ENCODE peak calls at places on chromosomes 11 and 22, in five cellular contexts. One of them, this sample, is unnamed. For H3K27me3, the result is how much of the 10 kb centered on the place peaks cover.

GRCh38 chr11:283405-284080 is 5.3 kb downstream of the NLRP6 start:
- DNase-seq in upper lobe of right lung: no peak
- DNase-seq in cardiac muscle cell: no peak
- DNase-seq in left ventricle myocardium inferior: no peak
- DNase-seq in heart right ventricle: no peak
- DNase-seq in this sample: no peak

GRCh38 chr11:7490535-7490934 is 5.2 kb downstream of the OLFML1 start:
- DNase-seq in upper lobe of right lung: no peak
- DNase-seq in heart right ventricle: no peak
- DNase-seq in cardiac muscle cell: peak
- DNase-seq in left ventricle myocardium inferior: no peak
- DNase-seq in this sample: no peak

GRCh38 chr11:27406498-27407354 is 43.7 kb upstream of the CCDC34 start:
- DNase-seq in upper lobe of right lung: no peak
- DNase-seq in cardiac muscle cell: peak
- DNase-seq in heart right ventricle: no peak
- DNase-seq in left ventricle myocardium inferior: no peak
- DNase-seq in this sample: no peak

GRCh38 chr11:118674094-118674460 is 5.4 kb downstream of the TREH start:
- DNase-seq in heart right ventricle: no peak
- DNase-seq in left ventricle myocardium inferior: no peak
- DNase-seq in upper lobe of right lung: no peak
- DNase-seq in cardiac muscle cell: no peak
- DNase-seq in this sample: no peak

GRCh38 chr22:28015676-28016601 is 96.9 kb upstream of the PITPNB start:
- DNase-seq in upper lobe of right lung: peak
- DNase-seq in heart right ventricle: no peak
- DNase-seq in cardiac muscle cell: peak
- DNase-seq in left ventricle myocardium inferior: peak
- DNase-seq in this sample: no peak

GRCh38 chr11:44361883-44362282 is 51.9 kb upstream of the ALX4 start:
- DNase-seq in heart right ventricle: no peak
- DNase-seq in upper lobe of right lung: no peak
- DNase-seq in cardiac muscle cell: peak
- DNase-seq in left ventricle myocardium inferior: no peak
- DNase-seq in this sample: no peak

GRCh38 chr11:72534859-72535547 is 100.7 kb upstream of the CLPB start:
- DNase-seq in cardiac muscle cell: no peak
- DNase-seq in heart right ventricle: no peak
- DNase-seq in left ventricle myocardium inferior: no peak
- DNase-seq in upper lobe of right lung: no peak
- DNase-seq in this sample: no peak

GRCh38 chr11:1437500-1437899 is 47.8 kb downstream of the BRSK2 start:
- DNase-seq in upper lobe of right lung: no peak
- DNase-seq in cardiac muscle cell: peak
- DNase-seq in heart right ventricle: peak
- DNase-seq in left ventricle myocardium inferior: peak
- DNase-seq in this sample: no peak

GRCh38 chr11:130550984-130551383 is 102.5 kb downstream of the ADAMTS15 start:
- DNase-seq in upper lobe of right lung: no peak
- DNase-seq in heart right ventricle: no peak
- DNase-seq in left ventricle myocardium inferior: no peak
- DNase-seq in cardiac muscle cell: no peak
- DNase-seq in this sample: no peak

GRCh38 chr11:17741487-17741886 is 6.9 kb downstream of the KCNC1 start:
- DNase-seq in left ventricle myocardium inferior: no peak
- DNase-seq in cardiac muscle cell: no peak
- DNase-seq in upper lobe of right lung: peak
- DNase-seq in heart right ventricle: no peak
- DNase-seq in this sample: no peak
- H3K27me3 ChIP-seq in left ventricle myocardium inferior: half or more
- H3K27me3 ChIP-seq in cardiac muscle cell: under half
- H3K27me3 ChIP-seq in upper lobe of right lung: under half
- H3K27me3 ChIP-seq in heart right ventricle: under half
- H3K27me3 ChIP-seq in this sample: half or more

GRCh38 chr11:121393855-121394254 is 58.3 kb upstream of the SORL1 start:
- DNase-seq in heart right ventricle: no peak
- DNase-seq in cardiac muscle cell: no peak
- DNase-seq in left ventricle myocardium inferior: no peak
- DNase-seq in upper lobe of right lung: no peak
- DNase-seq in this sample: no peak
- H3K27me3 ChIP-seq in heart right ventricle: under half
- H3K27me3 ChIP-seq in cardiac muscle cell: under half
- H3K27me3 ChIP-seq in left ventricle myocardium inferior: under half
- H3K27me3 ChIP-seq in upper lobe of right lung: under half
- H3K27me3 ChIP-seq in this sample: under half

GRCh38 chr11:123425367-123425766 is 4.7 kb upstream of the GRAMD1B start:
- DNase-seq in heart right ventricle: no peak
- DNase-seq in left ventricle myocardium inferior: no peak
- DNase-seq in cardiac muscle cell: no peak
- DNase-seq in upper lobe of right lung: no peak
- DNase-seq in this sample: no peak

GRCh38 chr11:123428221-123428631 is 1.8 kb upstream of the GRAMD1B start:
- DNase-seq in left ventricle myocardium inferior: no peak
- DNase-seq in heart right ventricle: no peak
- DNase-seq in cardiac muscle cell: peak
- DNase-seq in upper lobe of right lung: no peak
- DNase-seq in this sample: no peak

GRCh38 chr11:123429336-123429735 is 733 bp upstream of the GRAMD1B start:
- DNase-seq in heart right ventricle: no peak
- DNase-seq in upper lobe of right lung: no peak
- DNase-seq in cardiac muscle cell: no peak
- DNase-seq in left ventricle myocardium inferior: no peak
- DNase-seq in this sample: no peak

GRCh38 chr11:123429851-123430735 is at the start of gene GRAMD1B:
- DNase-seq in heart right ventricle: peak
- DNase-seq in left ventricle myocardium inferior: peak
- DNase-seq in upper lobe of right lung: peak
- DNase-seq in cardiac muscle cell: peak
- DNase-seq in this sample: peak

DNA sequence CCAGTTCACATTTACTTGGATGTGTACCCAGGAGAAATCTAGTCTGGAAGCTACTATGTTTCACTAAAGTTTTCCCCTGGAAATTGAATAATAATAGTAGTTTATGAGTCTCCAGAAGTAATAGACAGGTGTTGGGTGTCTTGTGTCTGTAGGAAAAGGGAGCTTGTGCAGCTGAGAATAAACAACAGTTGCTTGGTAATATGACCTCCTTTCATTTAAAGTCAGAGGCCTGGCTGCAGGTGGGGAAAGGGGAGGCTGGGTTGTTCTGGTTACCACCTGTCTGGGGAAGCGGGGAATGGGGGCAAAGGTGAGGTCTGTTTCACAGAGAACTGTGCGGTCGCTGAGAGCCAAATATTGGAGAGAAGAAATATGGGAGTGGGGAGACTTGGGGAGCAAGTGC is 3.3 kb upstream of the GRAMD1B start:
- DNase-seq in left ventricle myocardium inferior: no peak
- DNase-seq in upper lobe of right lung: no peak
- DNase-seq in heart right ventricle: no peak
- DNase-seq in cardiac muscle cell: no peak
- DNase-seq in this sample: no peak
- H3K27me3 ChIP-seq in left ventricle myocardium inferior: under half
- H3K27me3 ChIP-seq in upper lobe of right lung: under half
- H3K27me3 ChIP-seq in heart right ventricle: under half
- H3K27me3 ChIP-seq in cardiac muscle cell: under half
- H3K27me3 ChIP-seq in this sample: under half

GRCh38 chr11:20596629-20597129 is 2.7 kb upstream of the SLC6A5 start:
- DNase-seq in cardiac muscle cell: peak
- DNase-seq in upper lobe of right lung: no peak
- DNase-seq in heart right ventricle: no peak
- DNase-seq in left ventricle myocardium inferior: no peak
- DNase-seq in this sample: no peak

GRCh38 chr11:20597137-20597923 is 2.1 kb upstream of the SLC6A5 start:
- DNase-seq in upper lobe of right lung: no peak
- DNase-seq in left ventricle myocardium inferior: no peak
- DNase-seq in heart right ventricle: no peak
- DNase-seq in cardiac muscle cell: no peak
- DNase-seq in this sample: no peak

GRCh38 chr11:20597924-20598484 is 1.4 kb upstream of the SLC6A5 start:
- DNase-seq in left ventricle myocardium inferior: no peak
- DNase-seq in heart right ventricle: no peak
- DNase-seq in upper lobe of right lung: no peak
- DNase-seq in cardiac muscle cell: no peak
- DNase-seq in this sample: no peak

GRCh38 chr11:20599424-20600346 is at the start of gene SLC6A5:
- DNase-seq in heart right ventricle: peak
- DNase-seq in cardiac muscle cell: peak
- DNase-seq in upper lobe of right lung: peak
- DNase-seq in left ventricle myocardium inferior: peak
- DNase-seq in this sample: no peak

DNA sequence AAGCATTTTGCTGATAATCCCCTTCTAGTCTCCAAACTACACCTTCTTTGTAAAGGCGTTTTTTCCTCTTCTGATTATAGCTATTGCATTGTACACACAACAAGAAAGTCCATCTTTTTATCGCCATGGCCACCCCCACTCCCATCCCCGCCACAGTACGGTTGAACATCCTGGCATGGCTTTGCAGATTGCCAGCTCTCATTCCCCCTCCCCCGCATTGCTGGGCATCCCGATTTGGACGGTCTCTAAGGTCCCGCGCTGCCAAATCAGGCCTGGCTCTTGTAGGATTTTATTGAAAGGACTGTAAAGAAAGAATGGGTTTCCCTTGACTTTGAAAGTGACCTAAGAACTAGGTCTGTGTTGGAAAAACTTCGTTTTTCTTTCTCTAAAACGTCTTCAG is 921 bp upstream of the SLC6A5 start:
- DNase-seq in left ventricle myocardium inferior: no peak
- DNase-seq in upper lobe of right lung: no peak
- DNase-seq in heart right ventricle: no peak
- DNase-seq in cardiac muscle cell: no peak
- DNase-seq in this sample: no peak
- H3K27me3 ChIP-seq in left ventricle myocardium inferior: half or more
- H3K27me3 ChIP-seq in upper lobe of right lung: half or more
- H3K27me3 ChIP-seq in heart right ventricle: half or more
- H3K27me3 ChIP-seq in cardiac muscle cell: half or more
- H3K27me3 ChIP-seq in this sample: half or more

GRCh38 chr22:22388494-22388893 is 120.0 kb downstream of the ZNF280B start:
- DNase-seq in cardiac muscle cell: no peak
- DNase-seq in upper lobe of right lung: no peak
- DNase-seq in left ventricle myocardium inferior: no peak
- DNase-seq in heart right ventricle: no peak
- DNase-seq in this sample: no peak
- H3K27me3 ChIP-seq in cardiac muscle cell: under half
- H3K27me3 ChIP-seq in upper lobe of right lung: under half
- H3K27me3 ChIP-seq in left ventricle myocardium inferior: half or more
- H3K27me3 ChIP-seq in heart right ventricle: half or more
- H3K27me3 ChIP-seq in this sample: under half

GRCh38 chr22:42326301-42326700 is 55.8 kb upstream of the TCF20 start:
- DNase-seq in heart right ventricle: no peak
- DNase-seq in cardiac muscle cell: no peak
- DNase-seq in upper lobe of right lung: no peak
- DNase-seq in left ventricle myocardium inferior: no peak
- DNase-seq in this sample: no peak
- H3K27me3 ChIP-seq in heart right ventricle: under half
- H3K27me3 ChIP-seq in cardiac muscle cell: under half
- H3K27me3 ChIP-seq in upper lobe of right lung: under half
- H3K27me3 ChIP-seq in left ventricle myocardium inferior: under half
- H3K27me3 ChIP-seq in this sample: under half

This sample was measured in SJSA1.